ENCODE peak calls at places on chromosomes 2 and 18, in four cellular contexts. H is fibroblast of villous mesenchyme, M is hepatocyte, G is H9. C is an unnamed sample.

GRCh38 chr2:210288376-210288775 is 26.6 kb downstream of the MYL1 start:
- DNase-seq in H (no peak), M (no peak), G (no peak), C (no peak)

GRCh38 chr2:38076250-38076709 is 329 bp upstream of the CYP1B1 start:
- DNase-seq in H (peak; percentile 76), M (peak; percentile 88), G (peak; percentile 91), C (peak; percentile 48)

GRCh38 chr2:242085941-242086621 is 216.6 kb downstream of the RTP5 start:
- DNase-seq in H (peak; percentile 28), M (no peak), G (no peak), C (no peak)

GRCh38 chr2:23824777-23825212 is 102.1 kb downstream of the ATAD2B start:
- DNase-seq in H (peak; percentile 68), M (peak; percentile 66), G (no peak), C (no peak)

GRCh38 chr2:219344756-219345458 is 12.4 kb upstream of the RESP18 start:
- DNase-seq in H (peak; percentile 53), M (peak; percentile 40), G (no peak), C (no peak)

GRCh38 chr2:195848119-195848899 is 191.3 kb downstream of the SLC39A10 start:
- DNase-seq in H (no peak), M (no peak), G (no peak), C (no peak)

GRCh38 chr18:48119204-48119603 is 188.7 kb upstream of the SMAD2 start:
- DNase-seq in H (no peak), M (no peak), G (no peak), C (no peak)

GRCh38 chr2:44455877-44456276 is 94.1 kb downstream of the CAMKMT start:
- DNase-seq in H (no peak), M (no peak), G (no peak), C (no peak)

GRCh38 chr18:8045160-8045885 is 478.2 kb downstream of the PTPRM start:
- DNase-seq in H (no peak), M (no peak), G (no peak), C (no peak)

GRCh38 chr2:239598011-239598731 is 197.4 kb upstream of the HDAC4 start:
- DNase-seq in H (no peak), M (no peak), G (no peak), C (peak; percentile 1)

GRCh38 chr2:196980498-196980897 is 54.0 kb upstream of the PGAP1 start:
- DNase-seq in H (no peak), M (no peak), G (no peak), C (no peak)

GRCh38 chr2:65710779-65711295 is 278.4 kb upstream of the SPRED2 start:
- DNase-seq in H (peak; percentile 34), M (no peak), G (peak; percentile 43), C (no peak)

GRCh38 chr2:88234760-88235159 is 64.6 kb downstream of the THNSL2 start:
- DNase-seq in H (no peak), M (no peak), G (no peak), C (no peak)

GRCh38 chr2:88638743-88639142 is 11.5 kb upstream of the EIF2AK3 start:
- DNase-seq in H (no peak), M (no peak), G (no peak), C (no peak)

GRCh38 chr2:54871457-54872103 is 148.1 kb downstream of the EML6 start:
- DNase-seq in H (peak; percentile 8), M (no peak), G (no peak), C (no peak)

GRCh38 chr2:15932394-15933183 is 7.8 kb upstream of the MYCN start:
- DNase-seq in H (no peak), M (no peak), G (no peak), C (no peak)

GRCh38 chr2:221109552-221109951 is 462.6 kb downstream of the EPHA4 start:
- DNase-seq in H (no peak), M (no peak), G (no peak), C (no peak)

GRCh38 chr2:81299841-81300240 is 995.3 kb upstream of the LRRTM1 start:
- DNase-seq in H (no peak), M (no peak), G (no peak), C (no peak)

GRCh38 chr18:76169733-76170132 is 325.3 kb downstream of the ZNF516 start:
- DNase-seq in H (no peak), M (no peak), G (no peak), C (no peak)
- TF ChIP-seq CTCF in H (no peak), M (no peak), G (peak; percentile 39), C (peak; percentile 21)

DNA sequence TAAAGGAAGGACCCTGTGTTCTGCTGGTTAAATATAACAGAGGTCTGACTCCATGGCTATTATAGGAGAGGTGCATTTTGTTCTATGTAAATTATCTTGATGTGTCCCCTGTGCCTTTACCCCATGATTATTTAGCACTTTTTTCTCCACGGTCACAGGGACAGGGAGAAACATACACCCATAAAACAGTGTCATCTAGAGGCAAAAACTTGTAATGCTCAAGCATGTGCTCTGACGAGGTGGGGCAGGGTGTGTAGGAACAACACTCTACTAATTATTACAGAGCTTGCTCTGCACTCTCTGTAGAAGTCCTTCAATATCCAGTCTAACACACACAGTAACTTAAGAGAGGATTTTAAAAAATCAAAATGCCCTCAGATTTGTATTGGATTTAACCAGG is 187.9 kb downstream of the NEDD4L start:
- DNase-seq in H (peak; percentile 39), M (peak; percentile 64), G (no peak), C (no peak)
- TF ChIP-seq CTCF in H (peak; percentile 60), M (peak; percentile 40), G (peak; percentile 45), C (peak; percentile 36)

DNA sequence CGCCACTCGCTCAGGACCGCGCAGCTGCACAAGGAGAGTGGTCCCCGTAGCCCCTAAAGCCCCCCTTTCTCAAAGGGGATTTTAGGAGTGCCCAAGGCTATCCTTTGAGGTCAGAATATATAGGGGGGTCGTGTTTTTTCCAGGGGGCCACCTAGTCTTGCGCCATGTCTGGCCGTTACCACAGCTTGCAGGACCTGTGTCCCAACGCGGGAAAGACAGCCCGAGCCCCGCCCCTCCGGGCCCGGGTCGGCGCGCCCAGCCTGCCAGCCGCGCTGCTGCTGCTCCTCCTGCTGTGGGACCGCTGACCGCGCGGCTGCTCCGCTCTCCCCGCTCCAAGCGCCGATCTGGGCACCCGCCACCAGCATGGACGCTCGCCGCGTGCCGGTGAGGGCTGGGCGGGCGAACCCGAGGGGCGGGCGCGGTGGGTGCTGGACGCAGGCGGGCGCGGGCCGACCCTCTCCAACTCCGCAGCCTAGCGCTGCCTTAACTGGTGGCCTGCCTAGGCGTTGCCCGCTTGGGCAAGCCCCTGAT is at the start of gene CDCA7:
- DNase-seq in H (peak; percentile 60), M (peak; percentile 83), G (peak; percentile 82), C (peak; percentile 66)
- TF ChIP-seq CTCF in H (no peak), M (peak; percentile 24), G (no peak), C (no peak)

DNA sequence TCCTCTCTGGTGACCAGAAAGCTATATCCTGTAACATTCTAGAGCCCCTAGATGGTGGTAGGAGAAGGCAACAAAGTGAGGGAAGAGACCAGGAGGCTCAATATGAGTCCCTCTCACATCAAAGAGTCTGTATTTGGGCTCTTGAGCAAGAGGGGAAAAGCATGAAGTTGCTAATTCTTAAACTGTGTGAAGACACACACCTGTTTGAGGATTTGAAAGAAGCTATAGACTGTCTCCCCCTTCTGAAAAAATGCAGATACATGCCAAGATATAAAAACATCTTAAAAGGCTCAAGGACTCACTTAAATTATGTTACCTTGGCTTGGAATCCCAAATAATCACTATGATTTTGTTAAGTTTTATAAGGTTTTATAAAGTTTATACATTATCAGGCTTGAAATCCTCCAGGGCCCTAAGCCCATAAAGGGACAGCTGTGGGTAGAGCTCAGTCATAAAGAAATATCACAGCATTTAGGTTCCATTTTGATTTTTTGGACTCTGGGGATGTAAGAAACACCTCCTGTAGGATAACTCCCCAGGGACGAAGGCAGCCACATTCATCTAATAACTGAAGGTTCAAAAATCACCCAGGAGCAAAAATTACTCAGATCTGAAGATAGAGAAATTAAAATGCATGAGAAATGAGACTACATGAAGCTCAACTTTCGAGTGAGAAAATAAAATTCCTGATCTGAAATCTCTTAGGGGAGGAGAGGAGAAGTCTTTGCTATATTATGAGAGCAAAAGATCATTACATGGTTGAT is 136.1 kb upstream of the LGALSL start:
- DNase-seq in H (no peak), M (no peak), G (no peak), C (no peak)
- TF ChIP-seq CTCF in H (no peak), M (no peak), G (no peak), C (no peak)

DNA sequence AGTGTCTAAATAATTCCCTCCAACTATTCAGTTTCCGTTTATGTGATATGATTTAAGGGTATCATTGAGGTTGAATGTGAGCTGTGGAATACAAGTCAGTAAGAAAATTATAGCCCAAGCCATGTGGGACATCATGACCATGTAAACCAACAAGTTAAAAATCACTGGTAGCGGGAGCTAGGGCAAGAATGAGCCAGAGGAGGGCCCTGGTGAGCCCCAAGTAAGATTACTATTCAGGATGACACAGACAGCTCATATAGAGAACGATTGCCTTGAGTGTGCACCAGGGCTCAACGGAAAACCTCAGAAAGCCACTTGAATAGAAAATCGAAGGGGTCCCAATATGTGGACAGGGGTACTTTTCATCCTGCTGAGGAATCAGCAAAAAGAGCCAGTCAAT is 87.8 kb upstream of the RBMS1 start:
- DNase-seq in H (no peak), M (no peak), G (peak; percentile 49), C (no peak)
- TF ChIP-seq CTCF in H (peak; percentile 10), M (no peak), G (peak; percentile 68), C (no peak)

GRCh38 chr2:160045703-160046210 is 16.7 kb downstream of the PLA2R1 start:
- DNase-seq in H (no peak), M (no peak), G (no peak), C (no peak)

GRCh38 chr2:160042054-160042453 is 20.4 kb downstream of the PLA2R1 start:
- DNase-seq in H (no peak), M (no peak), G (no peak), C (no peak)

GRCh38 chr2:160041091-160041490 is 21.3 kb downstream of the PLA2R1 start:
- DNase-seq in H (no peak), M (no peak), G (no peak), C (no peak)

GRCh38 chr2:160043265-160043664 is 19.1 kb downstream of the PLA2R1 start:
- DNase-seq in H (no peak), M (no peak), G (no peak), C (no peak)

DNA sequence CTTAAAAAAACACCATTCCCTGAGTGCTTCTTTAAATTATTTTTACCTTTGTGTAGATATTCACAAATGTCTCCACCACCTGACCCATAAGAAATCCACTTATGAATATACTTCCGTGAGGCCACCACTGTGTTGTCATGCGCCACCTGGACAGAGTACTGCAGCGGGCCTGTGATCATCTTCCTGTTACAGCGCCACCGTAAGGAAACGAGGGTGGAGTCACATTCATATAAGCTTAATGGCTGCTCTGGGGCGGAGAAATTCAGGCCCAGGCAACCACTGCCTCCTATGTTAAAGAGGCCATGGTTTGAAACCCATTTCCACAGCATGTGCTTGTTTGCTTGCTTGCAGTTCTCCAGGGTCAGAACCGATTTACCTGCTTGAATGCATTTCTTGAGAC is 17.7 kb downstream of the PLA2R1 start:
- DNase-seq in H (no peak), M (no peak), G (peak; percentile 52), C (no peak)
- TF ChIP-seq CTCF in H (no peak), M (no peak), G (peak; percentile 45), C (no peak)

GRCh38 chr2:62787381-62787780 is 81.9 kb downstream of the EHBP1 start:
- DNase-seq in H (peak; percentile 42), M (peak; percentile 30), G (no peak), C (no peak)
- TF ChIP-seq CTCF in H (peak; percentile 34), M (peak; percentile 50), G (no peak), C (peak; percentile 41)

C was measured in progenitor cell of endocrine pancreas.